ENCODE peak calls at places on chromosomes 4 and X, in ten cellular contexts. G is choroid plexus epithelial cell; C is stromal cell of bone marrow; K is activated CD4-positive, CD25-positive, alpha-beta regulatory T cell treated with anti-CD3 and anti-CD28 coated beads, Interleukin-2, amount 50 U/mL, for 72 hours; R is GM23248; U is brain microvascular endothelial cell; L is endodermal cell; Y is A549; X is amniotic stem cell; H is WTC11. A is an unnamed sample.

GRCh38 chr4:126777649-126778048 is 855.1 kb upstream of the INTU start:
- DNase-seq in G (peak; percentile 84), C (peak; percentile 69), K (no peak), R (peak; percentile 89), U (peak; percentile 65), L (no peak), Y (no peak), X (peak; percentile 47), H (no peak), A (peak; percentile 73)

GRCh38 chr4:176492648-176493302 is 173.0 kb downstream of the SPCS3 start:
- DNase-seq in G (peak; percentile 22), C (no peak), K (no peak), R (peak; percentile 9), U (no peak), L (no peak), Y (no peak), X (no peak), H (no peak), A (no peak)

GRCh38 chr4:78528327-78528726 is 23.2 kb upstream of the ANXA3 start:
- DNase-seq in G (peak; percentile 60), C (no peak), K (no peak), R (peak; percentile 77), U (peak; percentile 40), L (no peak), Y (no peak), X (no peak), H (no peak), A (no peak)

GRCh38 chr4:180751009-180751408 is 1492.2 kb upstream of the TENM3 start:
- DNase-seq in G (peak; percentile 90), C (no peak), K (no peak), R (peak; percentile 0), U (peak; percentile 28), L (no peak), Y (no peak), X (peak; percentile 7), H (no peak), A (peak; percentile 13)

GRCh38 chr4:182449186-182449880 is 206.1 kb downstream of the TENM3 start:
- DNase-seq in G (peak; percentile 48), C (no peak), K (no peak), R (no peak), U (peak; percentile 35), L (no peak), Y (peak; percentile 15), X (no peak), H (no peak), A (no peak)

GRCh38 chr4:109699553-109700225 is 3.6 kb downstream of the CASP6 start:
- DNase-seq in G (peak; percentile 62), C (no peak), K (no peak), R (no peak), U (no peak), L (no peak), Y (no peak), X (no peak), H (no peak), A (no peak)

GRCh38 chr4:118076958-118077766 is 42.9 kb downstream of the NDST3 start:
- DNase-seq in G (peak; percentile 71), C (peak; percentile 5), K (no peak), R (peak; percentile 57), U (peak; percentile 45), L (peak; percentile 85), Y (peak; percentile 1), X (no peak), H (peak; percentile 57), A (no peak)

GRCh38 chr4:87512400-87512799 is 16.8 kb downstream of the SPARCL1 start:
- DNase-seq in G (no peak), C (no peak), K (no peak), R (no peak), U (no peak), L (no peak), Y (no peak), X (no peak), H (no peak), A (no peak)

GRCh38 chr4:180557348-180557747 is 1685.9 kb upstream of the TENM3 start:
- DNase-seq in G (no peak), C (no peak), K (no peak), R (no peak), U (no peak), L (no peak), Y (peak; percentile 0), X (no peak), H (no peak), A (no peak)

GRCh38 chr4:168908093-168908492 is 102.0 kb downstream of the CBR4 start:
- DNase-seq in G (peak; percentile 48), C (no peak), K (no peak), R (peak; percentile 53), U (peak; percentile 31), L (no peak), Y (no peak), X (peak; percentile 12), H (no peak), A (no peak)

GRCh38 chr4:79241846-79242245 is 84.0 kb downstream of the NAA11 start:
- DNase-seq in G (peak; percentile 50), C (peak; percentile 15), K (no peak), R (peak; percentile 64), U (peak; percentile 45), L (peak; percentile 53), Y (no peak), X (no peak), H (no peak), A (peak; percentile 49)

GRCh38 chrX:68504237-68504636 is 5.4 kb downstream of the YIPF6 start:
- DNase-seq in G (peak; percentile 65), C (no peak), K (peak; percentile 33), R (peak; percentile 64), U (peak; percentile 73), L (no peak), Y (peak; percentile 16), X (no peak), H (no peak), A (no peak)

GRCh38 chr4:123050014-123050413 is 127.6 kb upstream of the NUDT6 start:
- DNase-seq in G (no peak), C (no peak), K (no peak), R (no peak), U (no peak), L (no peak), Y (no peak), X (no peak), H (no peak), A (no peak)

GRCh38 chrX:447052-447451 is 60.3 kb upstream of the PPP2R3B start:
- DNase-seq in G (no peak), C (no peak), K (no peak), R (no peak), U (no peak), L (no peak), Y (no peak), X (no peak), H (no peak), A (no peak)

GRCh38 chrX:83916525-83916924 is 55.6 kb downstream of the CYLC1 start:
- DNase-seq in G (peak; percentile 0), C (no peak), K (no peak), R (peak; percentile 43), U (no peak), L (peak; percentile 67), Y (no peak), X (no peak), H (peak; percentile 34), A (no peak)

GRCh38 chr4:141011799-141012377 is 121.4 kb downstream of the RNF150 start:
- DNase-seq in G (no peak), C (no peak), K (no peak), R (no peak), U (no peak), L (no peak), Y (no peak), X (no peak), H (no peak), A (no peak)

GRCh38 chrX:134782796-134783195 is 124.5 kb upstream of the PLAC1 start:
- DNase-seq in G (peak; percentile 68), C (no peak), K (no peak), R (peak; percentile 64), U (peak; percentile 15), L (no peak), Y (no peak), X (peak; percentile 22), H (no peak), A (no peak)

GRCh38 chrX:34880656-34881055 is 61.9 kb upstream of the FAM47B start:
- DNase-seq in G (peak; percentile 70), C (no peak), K (no peak), R (peak; percentile 68), U (peak; percentile 57), L (no peak), Y (no peak), X (no peak), H (no peak), A (no peak)

GRCh38 chrX:38318196-38318595 is 9.1 kb downstream of the RPGR start:
- DNase-seq in G (peak; percentile 26), C (no peak), K (no peak), R (no peak), U (no peak), L (no peak), Y (no peak), X (no peak), H (no peak), A (no peak)

GRCh38 chr4:38109896-38110295 is 149.7 kb downstream of the PTTG2 start:
- DNase-seq in G (peak; percentile 53), C (no peak), K (no peak), R (no peak), U (no peak), L (no peak), Y (no peak), X (no peak), H (no peak), A (no peak)

GRCh38 chr4:72505314-72505744 is 63.7 kb downstream of the ADAMTS3 start:
- DNase-seq in G (peak; percentile 82), C (peak; percentile 25), K (no peak), R (peak; percentile 70), U (peak; percentile 30), L (peak; percentile 77), Y (no peak), X (peak; percentile 33), H (peak; percentile 27), A (no peak)

GRCh38 chrX:40094041-40094899 is 3.5 kb downstream of the BCOR start:
- DNase-seq in G (peak; percentile 48), C (no peak), K (no peak), R (peak; percentile 75), U (no peak), L (peak; percentile 90), Y (no peak), X (no peak), H (peak; percentile 49), A (no peak)

GRCh38 chrX:135112096-135112729 is 8.1 kb downstream of the ETDB start:
- DNase-seq in G (peak; percentile 60), C (no peak), K (peak; percentile 42), R (peak; percentile 52), U (peak; percentile 27), L (peak; percentile 81), Y (peak; percentile 14), X (no peak), H (peak; percentile 39), A (no peak)

GRCh38 chr4:73902038-73902637 is 32.9 kb downstream of the CXCL1 start:
- DNase-seq in G (peak; percentile 39), C (no peak), K (no peak), R (peak; percentile 84), U (no peak), L (no peak), Y (no peak), X (no peak), H (no peak), A (peak; percentile 64)

GRCh38 chrX:40933132-40934078 is 151.8 kb upstream of the USP9X start:
- DNase-seq in G (peak; percentile 69), C (peak; percentile 71), K (no peak), R (peak; percentile 61), U (peak; percentile 41), L (no peak), Y (no peak), X (peak; percentile 37), H (no peak), A (no peak)

GRCh38 chr4:33090910-33091309 is 2370.7 kb downstream of the PCDH7 start:
- DNase-seq in G (no peak), C (no peak), K (no peak), R (peak; percentile 10), U (no peak), L (no peak), Y (no peak), X (no peak), H (no peak), A (no peak)

GRCh38 chr4:151484396-151485102 is 75.6 kb downstream of the FHIP1A start:
- DNase-seq in G (peak; percentile 92), C (peak; percentile 84), K (no peak), R (peak; percentile 88), U (peak; percentile 86), L (peak; percentile 68), Y (peak; percentile 15), X (peak; percentile 73), H (peak; percentile 36), A (peak; percentile 68)

GRCh38 chr4:26028793-26029511 is 114.9 kb downstream of the SMIM20 start:
- DNase-seq in G (peak; percentile 61), C (no peak), K (peak; percentile 63), R (peak; percentile 82), U (no peak), L (peak; percentile 97), Y (no peak), X (peak; percentile 9), H (peak; percentile 93), A (no peak)